ENCODE peak calls at places on chromosomes 7 and 10, in four cellular contexts. U is heart right ventricle, N is T-helper 2 cell, O is A172. D is an unnamed sample.

GRCh38 chr10:80472234-80473095 is 18.4 kb downstream of the TSPAN14 start:
- DNase-seq in U (no peak), N (peak), O (peak), D (no peak)

GRCh38 chr7:79854621-79855020 is 280.0 kb upstream of the GNAI1 start:
- DNase-seq in U (no peak), N (no peak), O (no peak), D (no peak)

GRCh38 chr10:33067481-33067880 is 109.5 kb upstream of the ITGB1 start:
- DNase-seq in U (no peak), N (no peak), O (no peak), D (no peak)

GRCh38 chr7:157410831-157411556 is 74.2 kb downstream of the DNAJB6 start:
- DNase-seq in U (no peak), N (no peak), O (no peak), D (no peak)

GRCh38 chr10:28089467-28089866 is 90.6 kb upstream of the ODAD2 start:
- DNase-seq in U (no peak), N (no peak), O (peak), D (no peak)

GRCh38 chr7:103879411-103879810 is 110.0 kb downstream of the RELN start:
- DNase-seq in U (no peak), N (no peak), O (no peak), D (no peak)

GRCh38 chr7:107594961-107595737 is 15.1 kb downstream of the BCAP29 start:
- DNase-seq in U (no peak), N (no peak), O (peak), D (no peak)

GRCh38 chr7:157992511-157993160 is 595.0 kb downstream of the PTPRN2 start:
- DNase-seq in U (no peak), N (no peak), O (no peak), D (no peak)

GRCh38 chr7:379456-380225 is 89.7 kb downstream of the FOXL3 start:
- DNase-seq in U (no peak), N (no peak), O (no peak), D (no peak)

GRCh38 chr7:2248984-2249694 is 7.1 kb downstream of the NUDT1 start:
- DNase-seq in U (peak), N (peak), O (peak), D (no peak)

GRCh38 chr7:78165454-78165853 is 366.9 kb downstream of the PHTF2 start:
- DNase-seq in U (no peak), N (no peak), O (no peak), D (no peak)

GRCh38 chr10:78109210-78109609 is 75.5 kb downstream of the RPS24 start:
- DNase-seq in U (no peak), N (no peak), O (no peak), D (no peak)

D was measured in NCI-H1417 treated with DMSO at 0.1 percent for 48 hours.